ENCODE peak calls at places on chromosome 11, in four cellular contexts. R is left ventricle myocardium inferior; Q is CD8-positive, alpha-beta T cell; O is endothelial cell. F is an unnamed sample.

GRCh38 chr11:112880454-112880853 is 80.8 kb upstream of the NCAM1 start:
- DNase-seq in R (no peak), Q (no peak), O (no peak), F (no peak)

GRCh38 chr11:61586792-61587430 is 6.0 kb upstream of the SYT7 start:
- DNase-seq in R (no peak), Q (no peak), O (no peak), F (no peak)

GRCh38 chr11:33045551-33046255 is 6.3 kb downstream of the TCP11L1 start:
- DNase-seq in R (no peak), Q (no peak), O (no peak), F (no peak)

GRCh38 chr11:120525285-120526085 is 13.9 kb downstream of the GRIK4 start:
- DNase-seq in R (no peak), Q (no peak), O (no peak), F (no peak)

GRCh38 chr11:33552756-33553155 is 147.9 kb downstream of the C11orf91 start:
- DNase-seq in R (no peak), Q (no peak), O (no peak), F (no peak)

GRCh38 chr11:69489031-69489745 is 7.7 kb downstream of the LINC01488 start:
- DNase-seq in R (peak), Q (no peak), O (no peak), F (no peak)

GRCh38 chr11:100908746-100909145 is 220.9 kb downstream of the PGR start:
- DNase-seq in R (no peak), Q (no peak), O (no peak), F (no peak)

GRCh38 chr11:126992804-126993111 is 7.8 kb downstream of the KIRREL3 start:
- DNase-seq in R (no peak), Q (no peak), O (no peak), F (no peak)

GRCh38 chr11:9053631-9054030 is 37.8 kb downstream of the SCUBE2 start:
- DNase-seq in R (no peak), Q (no peak), O (no peak), F (no peak)

GRCh38 chr11:118263694-118264567 is at the start of gene MPZL2:
- DNase-seq in R (peak), Q (no peak), O (peak), F (peak)

GRCh38 chr11:8937159-8937558 is 4.4 kb upstream of the C11orf16 start:
- DNase-seq in R (no peak), Q (no peak), O (no peak), F (no peak)

GRCh38 chr11:113847111-113847510 is 28.3 kb downstream of the USP28 start:
- DNase-seq in R (no peak), Q (no peak), O (no peak), F (no peak)

GRCh38 chr11:128620306-128621175 is 33.2 kb upstream of the ETS1 start:
- DNase-seq in R (no peak), Q (no peak), O (no peak), F (no peak)

GRCh38 chr11:8612522-8612921 is 18.5 kb upstream of the STK33 start:
- DNase-seq in R (no peak), Q (no peak), O (no peak), F (no peak)

GRCh38 chr11:115197433-115197832 is 306.8 kb downstream of the CADM1 start:
- DNase-seq in R (no peak), Q (no peak), O (no peak), F (no peak)

GRCh38 chr11:79045811-79046304 is 395.0 kb downstream of the TENM4 start:
- DNase-seq in R (no peak), Q (no peak), O (no peak), F (no peak)

GRCh38 chr11:109795234-109795633 is 298.0 kb upstream of the ZC3H12C start:
- DNase-seq in R (no peak), Q (no peak), O (no peak), F (no peak)

GRCh38 chr11:114925591-114925990 is 247.3 kb downstream of the NXPE2 start:
- DNase-seq in R (no peak), Q (no peak), O (no peak), F (no peak)

GRCh38 chr11:66020618-66021357 is 5.5 kb downstream of the CATSPER1 start:
- DNase-seq in R (no peak), Q (no peak), O (no peak), F (no peak)

GRCh38 chr11:95977534-95978174 is 53.7 kb upstream of the MTMR2 start:
- DNase-seq in R (no peak), Q (no peak), O (no peak), F (no peak)

GRCh38 chr11:92978226-92979111 is 9.0 kb downstream of the MTNR1B start:
- DNase-seq in R (peak), Q (no peak), O (no peak), F (no peak)

GRCh38 chr11:32435511-32435946 is at the start of gene WT1:
- DNase-seq in R (peak), Q (no peak), O (peak), F (no peak)

GRCh38 chr11:128628343-128628673 is 41.0 kb upstream of the ETS1 start:
- DNase-seq in R (no peak), Q (no peak), O (no peak), F (no peak)

GRCh38 chr11:773830-774229 is 3.5 kb downstream of the GATD1 start:
- DNase-seq in R (no peak), Q (no peak), O (no peak), F (no peak)

GRCh38 chr11:774873-775592 is 2.3 kb downstream of the GATD1 start:
- DNase-seq in R (no peak), Q (no peak), O (no peak), F (no peak)

GRCh38 chr11:779120-779954 is 2.0 kb upstream of the GATD1 start:
- DNase-seq in R (no peak), Q (no peak), O (no peak), F (no peak)

GRCh38 chr11:777288-778255 is at the start of gene GATD1:
- DNase-seq in R (peak), Q (peak), O (peak), F (peak)

DNA sequence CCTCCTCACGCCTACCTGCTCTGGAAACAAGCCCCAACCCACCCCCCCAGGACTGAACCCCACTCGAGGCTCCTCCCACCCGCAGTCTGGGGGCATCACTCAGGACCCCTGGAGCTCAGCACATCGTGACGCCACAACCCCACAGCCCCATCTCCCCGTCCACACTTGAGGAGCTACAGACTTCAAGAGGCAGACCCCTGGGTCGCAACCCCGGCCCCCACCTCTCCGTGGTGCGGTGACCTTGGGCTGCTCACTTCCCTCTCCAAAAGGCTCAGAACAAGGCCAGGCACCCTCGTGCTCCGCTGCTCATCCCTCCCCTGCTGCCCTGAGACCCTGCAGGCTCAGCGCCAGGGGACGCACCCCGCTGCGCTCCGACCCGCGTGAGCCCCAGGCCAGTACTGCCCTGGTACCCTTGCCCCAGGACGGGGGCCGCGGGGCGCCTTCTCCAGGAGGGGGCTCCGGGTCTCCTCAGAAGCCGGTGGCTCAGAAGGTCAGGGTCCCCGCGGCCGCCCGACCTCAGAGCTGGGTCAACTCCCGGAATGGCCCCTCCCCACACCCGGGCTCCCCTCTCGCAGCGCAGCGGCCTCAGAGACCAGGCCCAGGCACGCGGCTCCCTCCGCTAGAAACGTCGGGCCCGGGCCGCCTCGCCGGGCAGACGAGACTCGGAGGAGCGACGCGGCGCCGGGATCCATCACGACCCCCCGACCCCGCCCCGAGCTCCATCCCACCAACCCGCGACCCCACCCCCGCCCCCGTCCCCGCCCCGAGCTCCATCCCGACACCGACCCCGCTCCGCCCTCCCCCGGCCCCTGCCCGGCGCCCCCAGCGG is 614 bp downstream of the GATD1 start:
- DNase-seq in R (no peak), Q (no peak), O (peak), F (peak)
- TF ChIP-seq CTCF in R (no peak), Q (no peak), O (no peak), F (peak)

DNA sequence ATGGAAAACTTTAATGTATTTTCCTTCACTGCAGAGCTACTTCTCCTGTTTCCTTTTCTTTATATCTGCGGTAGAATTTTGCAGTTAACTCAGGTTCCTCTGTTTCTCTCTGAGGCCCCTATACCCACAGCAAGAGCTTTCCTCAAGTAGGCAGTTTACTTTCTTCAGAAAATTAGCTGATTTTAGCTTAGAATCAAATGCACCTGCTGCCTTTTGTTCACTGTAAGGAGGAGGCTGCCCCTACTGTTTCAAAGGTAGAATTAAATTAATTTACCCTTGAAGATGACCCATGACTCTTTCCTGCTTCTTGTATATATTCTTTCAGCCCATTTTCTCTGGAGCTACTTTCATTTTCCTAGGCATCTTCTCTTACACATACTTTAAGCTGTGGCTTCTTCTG is 68.7 kb upstream of the GDPD4 start:
- DNase-seq in R (no peak), Q (no peak), O (no peak), F (no peak)
- TF ChIP-seq CTCF in R (no peak), Q (no peak), O (no peak), F (no peak)

GRCh38 chr11:59102259-59102765 is 4.7 kb upstream of the FAM111B start:
- DNase-seq in R (peak), Q (peak), O (peak), F (peak)
- TF ChIP-seq CTCF in R (peak), Q (no peak), O (no peak), F (peak)

GRCh38 chr11:37449146-37449545 is 851.1 kb upstream of the RAG2 start:
- DNase-seq in R (no peak), Q (no peak), O (no peak), F (no peak)
- TF ChIP-seq CTCF in R (no peak), Q (no peak), O (peak), F (peak)

GRCh38 chr11:107651672-107652071 is 60.2 kb downstream of the SLN start:
- DNase-seq in R (no peak), Q (no peak), O (no peak), F (no peak)
- TF ChIP-seq CTCF in R (no peak), Q (no peak), O (no peak), F (no peak)

DNA sequence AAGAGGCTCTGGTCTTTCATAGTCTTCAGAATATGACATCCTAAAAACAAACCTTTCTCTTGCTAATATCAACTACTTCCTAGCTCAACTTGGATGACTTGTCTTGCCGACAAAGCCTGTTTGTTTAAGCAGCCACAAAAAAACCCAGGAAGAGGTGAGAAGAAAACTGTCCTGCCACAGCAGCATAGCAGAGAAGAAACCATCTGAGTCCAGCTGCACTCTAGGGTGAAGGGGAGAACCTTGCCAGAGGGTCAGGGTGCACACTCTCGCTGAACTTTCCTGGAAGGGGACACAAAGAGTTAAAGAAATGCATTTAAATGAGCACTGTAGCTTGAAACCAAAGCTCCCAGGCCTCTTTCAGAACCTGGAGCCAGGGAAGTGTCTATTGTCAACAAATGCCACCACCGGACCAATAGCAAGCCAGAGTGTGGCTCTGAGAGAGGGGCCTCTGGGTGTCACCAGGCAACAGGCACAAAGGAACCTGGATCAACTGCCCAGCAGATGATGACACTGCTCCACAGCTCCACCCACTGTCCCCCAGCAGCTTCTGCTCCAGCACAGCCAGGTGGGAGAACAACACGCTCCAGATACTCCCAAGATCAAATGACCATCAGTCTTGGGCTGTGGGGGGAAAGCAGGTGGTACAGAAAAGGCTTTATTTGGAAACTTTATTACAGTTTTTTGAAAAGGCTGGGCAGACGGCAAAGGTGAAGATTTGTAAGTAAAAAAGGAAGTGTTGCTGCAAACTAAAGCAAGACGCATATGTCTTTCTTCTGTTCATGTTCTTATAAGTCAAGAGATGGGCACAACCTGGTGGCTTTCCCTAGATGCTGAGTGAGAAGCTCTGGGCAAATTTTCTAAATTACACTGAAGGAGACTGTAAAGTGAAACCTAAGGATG is 105.7 kb downstream of the RASSF10 start:
- DNase-seq in R (no peak), Q (no peak), O (no peak), F (peak)
- TF ChIP-seq CTCF in R (peak), Q (no peak), O (no peak), F (peak)

DNA sequence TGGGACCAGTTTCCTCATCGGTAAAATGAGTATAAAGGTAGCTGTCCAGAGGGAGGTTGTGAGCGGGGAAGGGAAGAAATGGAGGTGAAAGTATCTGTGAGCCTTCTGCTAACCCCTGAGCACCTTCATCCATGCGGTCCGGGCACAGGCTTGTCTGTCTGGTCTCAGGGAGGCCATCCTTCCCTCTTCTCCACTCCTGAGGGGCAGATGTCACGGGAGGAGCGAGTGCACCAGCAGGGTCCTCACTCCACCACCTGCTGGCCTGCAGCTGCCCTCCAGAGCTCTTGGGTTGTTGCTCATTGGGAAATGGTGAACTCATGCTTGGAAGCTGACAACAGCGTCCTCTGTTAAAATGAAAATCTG is 33.8 kb upstream of the WNT11 start:
- DNase-seq in R (no peak), Q (no peak), O (no peak), F (no peak)
- TF ChIP-seq CTCF in R (no peak), Q (no peak), O (no peak), F (no peak)

DNA sequence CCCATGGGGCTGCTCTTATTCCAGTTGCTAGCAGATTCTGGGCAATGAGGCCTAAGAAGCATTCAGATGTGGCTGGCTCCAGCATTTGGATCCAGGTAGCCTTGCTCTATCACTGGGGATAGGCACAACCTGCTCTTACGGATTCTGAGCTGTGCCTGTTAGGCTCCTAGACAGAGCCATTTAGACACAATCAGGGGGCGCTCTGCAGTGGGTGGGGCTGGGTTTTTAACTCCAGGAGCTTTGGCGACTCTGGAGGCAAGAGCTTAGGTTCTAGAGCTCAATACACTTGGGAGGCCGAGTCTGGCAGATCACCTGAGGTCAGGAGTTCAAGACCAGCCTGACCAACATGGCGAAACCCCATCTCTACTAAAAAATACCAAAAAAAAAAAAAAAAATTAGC is 32.0 kb downstream of the KCNC1 start:
- DNase-seq in R (no peak), Q (no peak), O (no peak), F (no peak)
- TF ChIP-seq CTCF in R (no peak), Q (no peak), O (no peak), F (peak)

DNA sequence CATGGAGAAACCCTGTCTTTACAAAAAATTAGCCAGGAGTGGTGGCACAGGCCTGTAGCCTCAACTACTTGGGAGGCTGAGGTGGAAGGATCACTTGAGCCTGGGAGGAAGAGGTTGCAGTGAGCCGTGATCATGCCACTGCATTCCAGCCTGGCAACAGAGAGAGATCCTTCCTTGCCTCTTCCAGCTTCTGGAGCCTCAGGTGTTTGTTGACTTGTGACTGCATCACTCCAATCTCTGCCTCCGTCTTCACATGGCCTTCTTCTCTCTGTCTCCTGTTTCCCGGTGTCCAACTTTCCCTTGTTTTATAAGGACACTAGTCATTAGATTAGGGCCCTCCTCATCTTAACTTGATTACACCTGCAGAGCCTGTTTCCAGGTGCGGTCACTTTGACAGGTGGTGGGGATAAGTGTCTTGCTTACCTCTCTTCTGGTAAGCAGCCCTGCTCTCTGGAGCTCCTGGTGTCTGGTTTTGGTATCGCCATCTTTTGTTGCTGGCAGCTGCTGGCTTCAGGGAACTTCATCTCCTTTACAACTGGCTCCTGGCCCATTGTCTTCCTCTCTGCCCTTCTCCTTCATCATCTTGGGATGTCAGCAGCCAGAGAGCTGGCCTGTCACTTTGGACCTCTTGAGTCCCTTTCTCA is 8.2 kb upstream of the USP2 start:
- DNase-seq in R (no peak), Q (no peak), O (peak), F (no peak)
- TF ChIP-seq CTCF in R (peak), Q (no peak), O (peak), F (peak)

DNA sequence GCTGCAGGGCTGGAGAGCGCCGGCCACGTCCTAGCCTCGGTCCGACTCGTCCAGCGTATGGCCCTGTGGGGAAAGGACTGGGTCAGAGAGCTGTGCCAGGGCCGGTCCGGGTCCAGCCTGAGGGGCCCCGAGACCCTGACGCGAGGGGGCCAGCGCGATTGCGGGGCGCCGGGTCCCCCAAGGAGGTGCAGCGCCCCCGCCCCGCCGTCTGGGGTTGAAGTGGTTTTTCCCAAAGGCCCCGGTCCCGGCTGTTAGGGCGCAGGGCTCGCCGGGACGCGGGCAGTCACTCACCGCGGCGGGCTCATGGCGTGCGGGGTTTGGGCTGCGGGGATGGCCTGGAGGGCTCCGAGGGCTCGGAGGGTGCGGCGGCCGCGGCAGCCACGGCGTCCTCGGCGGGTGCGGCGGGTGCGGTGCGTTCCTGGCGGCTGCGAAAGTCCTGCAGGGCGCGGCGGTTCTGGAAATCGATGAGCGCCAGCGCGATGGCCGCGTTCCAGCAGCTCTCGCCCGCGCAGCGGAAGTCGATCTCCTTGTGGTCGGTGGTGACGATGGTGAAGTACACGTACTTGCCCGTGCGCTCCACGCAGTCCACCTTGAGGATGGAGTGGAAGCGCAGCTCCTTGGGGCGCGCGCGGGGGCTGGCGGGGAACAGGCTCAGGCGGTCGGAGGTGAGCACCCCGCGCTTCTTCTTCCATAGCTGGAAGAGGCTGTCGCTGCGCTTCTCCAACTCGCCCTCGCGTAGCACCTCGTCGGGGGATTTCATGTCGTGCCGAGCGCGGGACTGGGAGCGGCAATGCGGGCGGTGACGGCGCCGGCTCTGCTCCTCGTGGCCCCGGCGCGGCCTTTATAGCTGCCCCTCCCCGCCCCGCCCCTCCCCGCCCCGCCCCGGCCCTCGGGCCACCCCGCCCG is at the start of gene PHLDA2:
- DNase-seq in R (peak), Q (peak), O (peak), F (peak)
- TF ChIP-seq CTCF in R (no peak), Q (no peak), O (no peak), F (peak)